ENCODE peak calls at places on chromosomes 11 and 22, in eight cellular contexts. One of them, this sample, is unnamed.

GRCh38 chr11:58921778-58922390 is 17.4 kb upstream of the GLYATL1 start:
- DNase-seq in prostate gland: no peak
- DNase-seq in GM23248: no peak
- DNase-seq in left ventricle myocardium inferior: no peak
- DNase-seq in body of pancreas: no peak
- DNase-seq in adrenal gland: no peak
- DNase-seq in spleen: no peak
- DNase-seq in gastrocnemius medialis: no peak
- DNase-seq in this sample: no peak

GRCh38 chr11:105524286-105524685 is 85.6 kb upstream of the GRIA4 start:
- DNase-seq in GM23248: no peak
- DNase-seq in spleen: no peak
- DNase-seq in adrenal gland: no peak
- DNase-seq in left ventricle myocardium inferior: no peak
- DNase-seq in body of pancreas: no peak
- DNase-seq in gastrocnemius medialis: no peak
- DNase-seq in prostate gland: no peak
- DNase-seq in this sample: no peak

GRCh38 chr11:76939219-76939631 is 78.5 kb downstream of the ACER3 start:
- DNase-seq in GM23248: no peak
- DNase-seq in left ventricle myocardium inferior: no peak
- DNase-seq in gastrocnemius medialis: no peak
- DNase-seq in body of pancreas: no peak
- DNase-seq in prostate gland: no peak
- DNase-seq in adrenal gland: no peak
- DNase-seq in spleen: no peak
- DNase-seq in this sample: no peak

GRCh38 chr11:2474059-2474901 is 29.5 kb downstream of the KCNQ1 start:
- DNase-seq in left ventricle myocardium inferior: peak; percentile 49
- DNase-seq in adrenal gland: peak; percentile 65
- DNase-seq in spleen: no peak
- DNase-seq in GM23248: no peak
- DNase-seq in body of pancreas: no peak
- DNase-seq in prostate gland: no peak
- DNase-seq in gastrocnemius medialis: no peak
- DNase-seq in this sample: peak; percentile 43

GRCh38 chr11:61752117-61752924 is at the start of gene MYRF:
- DNase-seq in left ventricle myocardium inferior: peak; percentile 49
- DNase-seq in GM23248: peak; percentile 79
- DNase-seq in body of pancreas: peak; percentile 78
- DNase-seq in gastrocnemius medialis: no peak
- DNase-seq in adrenal gland: peak; percentile 48
- DNase-seq in prostate gland: peak; percentile 19
- DNase-seq in spleen: peak; percentile 84
- DNase-seq in this sample: no peak

GRCh38 chr11:120055646-120056045 is 82.3 kb downstream of the TRIM29 start:
- DNase-seq in body of pancreas: no peak
- DNase-seq in left ventricle myocardium inferior: no peak
- DNase-seq in prostate gland: peak; percentile 77
- DNase-seq in gastrocnemius medialis: no peak
- DNase-seq in adrenal gland: no peak
- DNase-seq in spleen: no peak
- DNase-seq in GM23248: no peak
- DNase-seq in this sample: no peak

GRCh38 chr11:114447892-114448291 is 8.6 kb downstream of the REXO2 start:
- DNase-seq in prostate gland: no peak
- DNase-seq in spleen: no peak
- DNase-seq in left ventricle myocardium inferior: no peak
- DNase-seq in adrenal gland: no peak
- DNase-seq in body of pancreas: no peak
- DNase-seq in gastrocnemius medialis: no peak
- DNase-seq in GM23248: peak; percentile 46
- DNase-seq in this sample: no peak

GRCh38 chr11:11464555-11464954 is 111.5 kb upstream of the CSNK2A3 start:
- DNase-seq in body of pancreas: no peak
- DNase-seq in left ventricle myocardium inferior: no peak
- DNase-seq in adrenal gland: no peak
- DNase-seq in prostate gland: no peak
- DNase-seq in spleen: no peak
- DNase-seq in gastrocnemius medialis: no peak
- DNase-seq in GM23248: peak; percentile 46
- DNase-seq in this sample: no peak

GRCh38 chr11:126739499-126740145 is 260.9 kb downstream of the KIRREL3 start:
- DNase-seq in GM23248: peak; percentile 55
- DNase-seq in gastrocnemius medialis: no peak
- DNase-seq in left ventricle myocardium inferior: no peak
- DNase-seq in prostate gland: no peak
- DNase-seq in body of pancreas: no peak
- DNase-seq in adrenal gland: no peak
- DNase-seq in spleen: no peak
- DNase-seq in this sample: no peak

GRCh38 chr11:96213500-96213899 is 129.5 kb downstream of the MAML2 start:
- DNase-seq in adrenal gland: no peak
- DNase-seq in body of pancreas: no peak
- DNase-seq in left ventricle myocardium inferior: no peak
- DNase-seq in gastrocnemius medialis: no peak
- DNase-seq in prostate gland: no peak
- DNase-seq in GM23248: peak; percentile 86
- DNase-seq in spleen: no peak
- DNase-seq in this sample: no peak

GRCh38 chr22:41237707-41238569 is 2.8 kb downstream of the CHADL start:
- DNase-seq in body of pancreas: peak; percentile 83
- DNase-seq in spleen: peak; percentile 97
- DNase-seq in prostate gland: peak; percentile 75
- DNase-seq in adrenal gland: peak; percentile 49
- DNase-seq in left ventricle myocardium inferior: peak; percentile 76
- DNase-seq in gastrocnemius medialis: peak; percentile 58
- DNase-seq in GM23248: peak; percentile 59
- DNase-seq in this sample: peak; percentile 70

GRCh38 chr22:20111689-20112622 is 3.9 kb upstream of the RANBP1 start:
- DNase-seq in left ventricle myocardium inferior: peak; percentile 13
- DNase-seq in adrenal gland: peak; percentile 55
- DNase-seq in body of pancreas: no peak
- DNase-seq in prostate gland: no peak
- DNase-seq in gastrocnemius medialis: no peak
- DNase-seq in spleen: peak; percentile 59
- DNase-seq in GM23248: no peak
- DNase-seq in this sample: no peak

GRCh38 chr22:24159650-24160049 is 21.6 kb upstream of the SUSD2 start:
- DNase-seq in GM23248: no peak
- DNase-seq in body of pancreas: no peak
- DNase-seq in prostate gland: no peak
- DNase-seq in left ventricle myocardium inferior: no peak
- DNase-seq in spleen: no peak
- DNase-seq in adrenal gland: no peak
- DNase-seq in gastrocnemius medialis: no peak
- DNase-seq in this sample: no peak

GRCh38 chr11:78801161-78801884 is 226.7 kb upstream of the NARS2 start:
- DNase-seq in body of pancreas: peak; percentile 41
- DNase-seq in prostate gland: peak; percentile 87
- DNase-seq in GM23248: peak; percentile 85
- DNase-seq in left ventricle myocardium inferior: no peak
- DNase-seq in gastrocnemius medialis: peak; percentile 44
- DNase-seq in spleen: no peak
- DNase-seq in adrenal gland: peak; percentile 51
- DNase-seq in this sample: peak; percentile 80

GRCh38 chr22:21936151-21936778 is 16.4 kb downstream of the PPM1F start:
- DNase-seq in adrenal gland: peak; percentile 55
- DNase-seq in spleen: peak; percentile 89
- DNase-seq in GM23248: peak; percentile 28
- DNase-seq in gastrocnemius medialis: peak; percentile 38
- DNase-seq in left ventricle myocardium inferior: no peak
- DNase-seq in body of pancreas: no peak
- DNase-seq in prostate gland: no peak
- DNase-seq in this sample: peak; percentile 60

GRCh38 chr11:27462543-27462942 is 10.0 kb downstream of the LGR4 start:
- DNase-seq in GM23248: peak; percentile 52
- DNase-seq in gastrocnemius medialis: no peak
- DNase-seq in prostate gland: no peak
- DNase-seq in body of pancreas: no peak
- DNase-seq in adrenal gland: peak; percentile 6
- DNase-seq in left ventricle myocardium inferior: no peak
- DNase-seq in spleen: no peak
- DNase-seq in this sample: no peak

GRCh38 chr11:94504689-94505293 is 7.5 kb upstream of the C11orf97 start:
- DNase-seq in gastrocnemius medialis: no peak
- DNase-seq in spleen: no peak
- DNase-seq in GM23248: peak; percentile 67
- DNase-seq in left ventricle myocardium inferior: no peak
- DNase-seq in adrenal gland: no peak
- DNase-seq in prostate gland: no peak
- DNase-seq in body of pancreas: no peak
- DNase-seq in this sample: no peak

GRCh38 chr22:19868773-19869471 is 14.2 kb upstream of the GNB1L start:
- DNase-seq in body of pancreas: peak; percentile 15
- DNase-seq in prostate gland: no peak
- DNase-seq in gastrocnemius medialis: peak; percentile 6
- DNase-seq in left ventricle myocardium inferior: peak; percentile 6
- DNase-seq in spleen: peak; percentile 62
- DNase-seq in GM23248: no peak
- DNase-seq in adrenal gland: no peak
- DNase-seq in this sample: peak; percentile 62

GRCh38 chr11:9906043-9906791 is 242.3 kb downstream of the SWAP70 start:
- DNase-seq in left ventricle myocardium inferior: no peak
- DNase-seq in prostate gland: peak; percentile 20
- DNase-seq in body of pancreas: no peak
- DNase-seq in spleen: no peak
- DNase-seq in adrenal gland: no peak
- DNase-seq in gastrocnemius medialis: no peak
- DNase-seq in GM23248: peak; percentile 96
- DNase-seq in this sample: no peak
- H3K27ac ChIP-seq in left ventricle myocardium inferior: no peak overlapping the region
- H3K27ac ChIP-seq in prostate gland: no peak overlapping the region
- H3K27ac ChIP-seq in body of pancreas: no peak overlapping the region
- H3K27ac ChIP-seq in spleen: no peak overlapping the region
- H3K27ac ChIP-seq in adrenal gland: no peak overlapping the region
- H3K27ac ChIP-seq in gastrocnemius medialis: peak overlapping the region; percentile 11
- H3K27ac ChIP-seq in GM23248: peak overlapping the region; percentile 82
- H3K27ac ChIP-seq in this sample: no peak overlapping the region

GRCh38 chr22:28316014-28316413 is 363.6 kb downstream of the TTC28 start:
- DNase-seq in prostate gland: no peak
- DNase-seq in left ventricle myocardium inferior: no peak
- DNase-seq in body of pancreas: no peak
- DNase-seq in gastrocnemius medialis: no peak
- DNase-seq in GM23248: no peak
- DNase-seq in spleen: no peak
- DNase-seq in adrenal gland: no peak
- DNase-seq in this sample: no peak
- H3K4me3 ChIP-seq in prostate gland: no peak overlapping the region
- H3K4me3 ChIP-seq in left ventricle myocardium inferior: no peak overlapping the region
- H3K4me3 ChIP-seq in body of pancreas: no peak overlapping the region
- H3K4me3 ChIP-seq in gastrocnemius medialis: no peak overlapping the region
- H3K4me3 ChIP-seq in GM23248: no peak overlapping the region
- H3K4me3 ChIP-seq in spleen: no peak overlapping the region
- H3K4me3 ChIP-seq in adrenal gland: no peak overlapping the region
- H3K4me3 ChIP-seq in this sample: no peak overlapping the region

GRCh38 chr22:47366026-47366767 is 603.7 kb downstream of the TBC1D22A start:
- DNase-seq in GM23248: no peak
- DNase-seq in gastrocnemius medialis: no peak
- DNase-seq in adrenal gland: no peak
- DNase-seq in spleen: peak; percentile 56
- DNase-seq in body of pancreas: no peak
- DNase-seq in left ventricle myocardium inferior: no peak
- DNase-seq in prostate gland: no peak
- DNase-seq in this sample: no peak
- H3K9me3 ChIP-seq in GM23248: no peaks in the 10 kb centered on the region
- H3K9me3 ChIP-seq in gastrocnemius medialis: no peaks in the 10 kb centered on the region
- H3K9me3 ChIP-seq in adrenal gland: no peaks in the 10 kb centered on the region
- H3K9me3 ChIP-seq in spleen: peaks cover 14% of the 10 kb centered on the region
- H3K9me3 ChIP-seq in body of pancreas: no peaks in the 10 kb centered on the region
- H3K9me3 ChIP-seq in left ventricle myocardium inferior: peaks cover 38% of the 10 kb centered on the region
- H3K9me3 ChIP-seq in prostate gland: no peaks in the 10 kb centered on the region
- H3K9me3 ChIP-seq in this sample: peaks cover 14% of the 10 kb centered on the region

GRCh38 chr22:35430897-35431322 is 31.0 kb downstream of the MCM5 start:
- DNase-seq in GM23248: peak; percentile 96
- DNase-seq in body of pancreas: peak; percentile 89
- DNase-seq in left ventricle myocardium inferior: peak; percentile 89
- DNase-seq in gastrocnemius medialis: peak; percentile 80
- DNase-seq in spleen: peak; percentile 91
- DNase-seq in prostate gland: peak; percentile 88
- DNase-seq in adrenal gland: peak; percentile 91
- DNase-seq in this sample: peak; percentile 80
- H3K27ac ChIP-seq in GM23248: peak overlapping the region; percentile 41
- H3K27ac ChIP-seq in body of pancreas: peak overlapping the region; percentile 52
- H3K27ac ChIP-seq in left ventricle myocardium inferior: peak overlapping the region; percentile 66
- H3K27ac ChIP-seq in gastrocnemius medialis: peak overlapping the region; percentile 12
- H3K27ac ChIP-seq in spleen: peak overlapping the region; percentile 37
- H3K27ac ChIP-seq in prostate gland: peak overlapping the region; percentile 3
- H3K27ac ChIP-seq in adrenal gland: no peak overlapping the region
- H3K27ac ChIP-seq in this sample: no peak overlapping the region

DNA sequence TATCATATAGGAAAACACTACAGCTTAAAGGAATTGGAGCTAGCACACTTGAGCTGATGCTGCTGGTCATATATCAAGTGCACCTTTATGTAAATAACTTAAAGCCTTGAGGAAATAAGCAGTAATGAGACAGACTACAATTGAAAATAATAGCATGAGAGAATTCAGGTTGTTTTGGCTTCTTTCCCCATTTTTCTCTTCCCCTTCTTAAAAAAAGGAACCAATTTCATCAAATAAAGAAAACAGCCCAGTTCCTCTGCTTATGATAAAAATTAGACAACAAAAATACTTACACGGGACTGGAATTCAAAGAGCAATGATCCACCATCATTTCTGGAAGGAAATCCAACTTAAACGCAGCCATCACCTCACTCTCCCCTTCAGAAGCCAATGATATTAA is 50.2 kb upstream of the RAPSN start:
- DNase-seq in GM23248: no peak
- DNase-seq in left ventricle myocardium inferior: no peak
- DNase-seq in spleen: no peak
- DNase-seq in adrenal gland: no peak
- DNase-seq in gastrocnemius medialis: no peak
- DNase-seq in body of pancreas: no peak
- DNase-seq in prostate gland: no peak
- DNase-seq in this sample: no peak
- H3K4me3 ChIP-seq in GM23248: no peak overlapping the region
- H3K4me3 ChIP-seq in left ventricle myocardium inferior: no peak overlapping the region
- H3K4me3 ChIP-seq in spleen: no peak overlapping the region
- H3K4me3 ChIP-seq in adrenal gland: no peak overlapping the region
- H3K4me3 ChIP-seq in gastrocnemius medialis: no peak overlapping the region
- H3K4me3 ChIP-seq in body of pancreas: no peak overlapping the region
- H3K4me3 ChIP-seq in prostate gland: no peak overlapping the region
- H3K4me3 ChIP-seq in this sample: no peak overlapping the region

GRCh38 chr11:54930930-54931329 is 224.3 kb downstream of the OR4A5 start:
- DNase-seq in adrenal gland: no peak
- DNase-seq in prostate gland: no peak
- DNase-seq in body of pancreas: no peak
- DNase-seq in spleen: no peak
- DNase-seq in GM23248: no peak
- DNase-seq in gastrocnemius medialis: no peak
- DNase-seq in left ventricle myocardium inferior: no peak
- DNase-seq in this sample: peak; percentile 10

GRCh38 chr11:54927704-54928103 is 221.1 kb downstream of the OR4A5 start:
- DNase-seq in left ventricle myocardium inferior: no peak
- DNase-seq in adrenal gland: no peak
- DNase-seq in GM23248: no peak
- DNase-seq in gastrocnemius medialis: no peak
- DNase-seq in prostate gland: no peak
- DNase-seq in spleen: no peak
- DNase-seq in body of pancreas: no peak
- DNase-seq in this sample: no peak
- H3K9me3 ChIP-seq in left ventricle myocardium inferior: peaks cover 100% of the 10 kb centered on the region
- H3K9me3 ChIP-seq in adrenal gland: peaks cover 56% of the 10 kb centered on the region
- H3K9me3 ChIP-seq in GM23248: peaks cover 5% of the 10 kb centered on the region
- H3K9me3 ChIP-seq in gastrocnemius medialis: peaks cover 24% of the 10 kb centered on the region
- H3K9me3 ChIP-seq in prostate gland: no peaks in the 10 kb centered on the region
- H3K9me3 ChIP-seq in spleen: peaks cover 94% of the 10 kb centered on the region
- H3K9me3 ChIP-seq in body of pancreas: no peaks in the 10 kb centered on the region
- H3K9me3 ChIP-seq in this sample: peaks cover 78% of the 10 kb centered on the region